ENCODE peak calls at places on chromosomes 11 and 22, in eight cellular contexts. One of them, this sample, is unnamed.

GRCh38 chr11:131694526-131695424 is 324.4 kb downstream of the NTM start:
- DNase-seq in GM23248: peak; percentile 86
- DNase-seq in gastrocnemius medialis: peak; percentile 38
- DNase-seq in neuronal stem cell: peak; percentile 79
- DNase-seq in heart right ventricle: peak; percentile 83
- DNase-seq in psoas muscle: peak; percentile 78
- DNase-seq in IMR-90: peak; percentile 69
- DNase-seq in dorsolateral prefrontal cortex: peak; percentile 77
- DNase-seq in this sample: peak; percentile 75

GRCh38 chr11:61860054-61860903 is 31.1 kb downstream of the FADS3 start:
- DNase-seq in GM23248: no peak
- DNase-seq in gastrocnemius medialis: no peak
- DNase-seq in neuronal stem cell: no peak
- DNase-seq in heart right ventricle: peak; percentile 83
- DNase-seq in psoas muscle: no peak
- DNase-seq in IMR-90: no peak
- DNase-seq in dorsolateral prefrontal cortex: no peak
- DNase-seq in this sample: no peak

GRCh38 chr22:48758021-48758561 is 1069.6 kb downstream of the BRD1 start:
- DNase-seq in GM23248: no peak
- DNase-seq in gastrocnemius medialis: no peak
- DNase-seq in neuronal stem cell: no peak
- DNase-seq in heart right ventricle: no peak
- DNase-seq in psoas muscle: no peak
- DNase-seq in IMR-90: no peak
- DNase-seq in dorsolateral prefrontal cortex: no peak
- DNase-seq in this sample: no peak

GRCh38 chr11:13669544-13670488 is 1.3 kb downstream of the FAR1 start:
- DNase-seq in GM23248: peak; percentile 48
- DNase-seq in gastrocnemius medialis: no peak
- DNase-seq in neuronal stem cell: no peak
- DNase-seq in heart right ventricle: no peak
- DNase-seq in psoas muscle: no peak
- DNase-seq in IMR-90: no peak
- DNase-seq in dorsolateral prefrontal cortex: no peak
- DNase-seq in this sample: no peak

GRCh38 chr22:22478450-22478849 is 30.1 kb downstream of the ZNF280B start:
- DNase-seq in GM23248: no peak
- DNase-seq in gastrocnemius medialis: no peak
- DNase-seq in neuronal stem cell: no peak
- DNase-seq in heart right ventricle: no peak
- DNase-seq in psoas muscle: no peak
- DNase-seq in IMR-90: no peak
- DNase-seq in dorsolateral prefrontal cortex: no peak
- DNase-seq in this sample: no peak

GRCh38 chr11:102664001-102664752 is 39.0 kb upstream of the MMP20 start:
- DNase-seq in GM23248: peak; percentile 31
- DNase-seq in gastrocnemius medialis: no peak
- DNase-seq in neuronal stem cell: no peak
- DNase-seq in heart right ventricle: no peak
- DNase-seq in psoas muscle: no peak
- DNase-seq in IMR-90: no peak
- DNase-seq in dorsolateral prefrontal cortex: no peak
- DNase-seq in this sample: no peak

GRCh38 chr11:35304393-35304790 is 115.0 kb downstream of the SLC1A2 start:
- DNase-seq in GM23248: peak; percentile 88
- DNase-seq in gastrocnemius medialis: no peak
- DNase-seq in neuronal stem cell: no peak
- DNase-seq in heart right ventricle: no peak
- DNase-seq in psoas muscle: no peak
- DNase-seq in IMR-90: peak; percentile 88
- DNase-seq in dorsolateral prefrontal cortex: no peak
- DNase-seq in this sample: no peak

GRCh38 chr11:9003573-9004309 is at the start of gene NRIP3:
- DNase-seq in GM23248: peak; percentile 81
- DNase-seq in gastrocnemius medialis: peak; percentile 29
- DNase-seq in neuronal stem cell: peak; percentile 66
- DNase-seq in heart right ventricle: peak; percentile 59
- DNase-seq in psoas muscle: peak; percentile 76
- DNase-seq in IMR-90: peak; percentile 52
- DNase-seq in dorsolateral prefrontal cortex: peak; percentile 52
- DNase-seq in this sample: peak; percentile 58

GRCh38 chr11:131036544-131036943 is 120.3 kb upstream of the SNX19 start:
- DNase-seq in GM23248: no peak
- DNase-seq in gastrocnemius medialis: no peak
- DNase-seq in neuronal stem cell: no peak
- DNase-seq in heart right ventricle: no peak
- DNase-seq in psoas muscle: no peak
- DNase-seq in IMR-90: peak; percentile 18
- DNase-seq in dorsolateral prefrontal cortex: no peak
- DNase-seq in this sample: no peak

GRCh38 chr11:84890706-84891105 is 736.4 kb downstream of the DLG2 start:
- DNase-seq in GM23248: peak; percentile 27
- DNase-seq in gastrocnemius medialis: no peak
- DNase-seq in neuronal stem cell: peak; percentile 64
- DNase-seq in heart right ventricle: no peak
- DNase-seq in psoas muscle: no peak
- DNase-seq in IMR-90: peak; percentile 15
- DNase-seq in dorsolateral prefrontal cortex: no peak
- DNase-seq in this sample: no peak

GRCh38 chr11:45918331-45918941 is 759 bp upstream of the PEX16 start:
- DNase-seq in GM23248: peak; percentile 89
- DNase-seq in gastrocnemius medialis: peak; percentile 70
- DNase-seq in neuronal stem cell: peak; percentile 56
- DNase-seq in heart right ventricle: peak; percentile 82
- DNase-seq in psoas muscle: peak; percentile 85
- DNase-seq in IMR-90: peak; percentile 64
- DNase-seq in dorsolateral prefrontal cortex: peak; percentile 82
- DNase-seq in this sample: peak; percentile 78

GRCh38 chr11:457071-457760 is 7.1 kb downstream of the PTDSS2 start:
- DNase-seq in GM23248: no peak
- DNase-seq in gastrocnemius medialis: no peak
- DNase-seq in neuronal stem cell: no peak
- DNase-seq in heart right ventricle: no peak
- DNase-seq in psoas muscle: no peak
- DNase-seq in IMR-90: no peak
- DNase-seq in dorsolateral prefrontal cortex: no peak
- DNase-seq in this sample: no peak

GRCh38 chr11:64687641-64688533 is 35.1 kb downstream of the NRXN2 start:
- DNase-seq in GM23248: no peak
- DNase-seq in gastrocnemius medialis: no peak
- DNase-seq in neuronal stem cell: no peak
- DNase-seq in heart right ventricle: no peak
- DNase-seq in psoas muscle: no peak
- DNase-seq in IMR-90: no peak
- DNase-seq in dorsolateral prefrontal cortex: no peak
- DNase-seq in this sample: no peak

GRCh38 chr11:109775686-109776085 is 317.5 kb upstream of the ZC3H12C start:
- DNase-seq in GM23248: no peak
- DNase-seq in gastrocnemius medialis: no peak
- DNase-seq in neuronal stem cell: no peak
- DNase-seq in heart right ventricle: no peak
- DNase-seq in psoas muscle: no peak
- DNase-seq in IMR-90: no peak
- DNase-seq in dorsolateral prefrontal cortex: no peak
- DNase-seq in this sample: no peak

GRCh38 chr22:35600466-35600865 is 16.7 kb downstream of the MB start:
- DNase-seq in GM23248: no peak
- DNase-seq in gastrocnemius medialis: no peak
- DNase-seq in neuronal stem cell: no peak
- DNase-seq in heart right ventricle: no peak
- DNase-seq in psoas muscle: no peak
- DNase-seq in IMR-90: no peak
- DNase-seq in dorsolateral prefrontal cortex: no peak
- DNase-seq in this sample: no peak

GRCh38 chr11:125457814-125458343 is 38.2 kb downstream of the FEZ1 start:
- DNase-seq in GM23248: peak; percentile 91
- DNase-seq in gastrocnemius medialis: no peak
- DNase-seq in neuronal stem cell: no peak
- DNase-seq in heart right ventricle: peak; percentile 66
- DNase-seq in psoas muscle: peak; percentile 55
- DNase-seq in IMR-90: peak; percentile 81
- DNase-seq in dorsolateral prefrontal cortex: peak; percentile 64
- DNase-seq in this sample: peak; percentile 13

GRCh38 chr11:134863294-134863693 is 451.3 kb upstream of the B3GAT1 start:
- DNase-seq in GM23248: no peak
- DNase-seq in gastrocnemius medialis: no peak
- DNase-seq in neuronal stem cell: no peak
- DNase-seq in heart right ventricle: no peak
- DNase-seq in psoas muscle: no peak
- DNase-seq in IMR-90: no peak
- DNase-seq in dorsolateral prefrontal cortex: no peak
- DNase-seq in this sample: no peak

GRCh38 chr22:49896201-49896600 is 22.0 kb downstream of the ALG12 start:
- DNase-seq in GM23248: no peak
- DNase-seq in gastrocnemius medialis: no peak
- DNase-seq in neuronal stem cell: no peak
- DNase-seq in heart right ventricle: no peak
- DNase-seq in psoas muscle: no peak
- DNase-seq in IMR-90: no peak
- DNase-seq in dorsolateral prefrontal cortex: no peak
- DNase-seq in this sample: no peak

DNA sequence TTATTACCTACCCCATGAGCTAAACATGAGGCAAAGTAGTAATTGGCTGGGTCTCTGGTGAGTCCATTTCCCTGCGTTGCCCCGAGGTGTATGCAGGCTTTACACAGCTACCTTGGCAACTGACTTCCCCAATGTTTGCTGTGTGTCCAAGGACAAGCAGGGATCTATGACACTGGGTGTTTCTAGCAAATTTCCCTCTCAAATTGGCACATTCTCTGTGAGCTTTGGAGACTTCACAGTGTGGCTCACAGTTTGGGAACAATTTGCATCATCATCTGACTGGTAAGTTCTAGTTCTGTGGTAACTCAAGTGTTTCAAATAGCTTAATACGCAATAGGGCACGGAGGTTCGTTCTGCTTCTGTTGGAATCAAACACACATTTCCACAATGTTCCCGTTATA is 12.5 kb downstream of the NNMT start:
- DNase-seq in GM23248: peak; percentile 93
- DNase-seq in gastrocnemius medialis: peak; percentile 25
- DNase-seq in neuronal stem cell: no peak
- DNase-seq in heart right ventricle: no peak
- DNase-seq in psoas muscle: no peak
- DNase-seq in IMR-90: no peak
- DNase-seq in dorsolateral prefrontal cortex: no peak
- DNase-seq in this sample: no peak
- H3K27ac ChIP-seq in GM23248: peak overlapping the region; percentile 99
- H3K27ac ChIP-seq in gastrocnemius medialis: peak overlapping the region; percentile 65
- H3K27ac ChIP-seq in neuronal stem cell: no peak overlapping the region
- H3K27ac ChIP-seq in heart right ventricle: no peak overlapping the region
- H3K27ac ChIP-seq in psoas muscle: peak overlapping the region; percentile 69
- H3K27ac ChIP-seq in IMR-90: peak overlapping the region; percentile 22
- H3K27ac ChIP-seq in dorsolateral prefrontal cortex: no peak overlapping the region
- H3K27ac ChIP-seq in this sample: peak overlapping the region; percentile 79

GRCh38 chr22:37088750-37089408 is 20.6 kb downstream of the TMPRSS6 start:
- DNase-seq in GM23248: no peak
- DNase-seq in gastrocnemius medialis: no peak
- DNase-seq in neuronal stem cell: no peak
- DNase-seq in heart right ventricle: no peak
- DNase-seq in psoas muscle: no peak
- DNase-seq in IMR-90: no peak
- DNase-seq in dorsolateral prefrontal cortex: no peak
- DNase-seq in this sample: no peak

GRCh38 chr22:37091986-37092385 is 17.5 kb downstream of the TMPRSS6 start:
- DNase-seq in GM23248: no peak
- DNase-seq in gastrocnemius medialis: no peak
- DNase-seq in neuronal stem cell: no peak
- DNase-seq in heart right ventricle: no peak
- DNase-seq in psoas muscle: no peak
- DNase-seq in IMR-90: no peak
- DNase-seq in dorsolateral prefrontal cortex: no peak
- DNase-seq in this sample: no peak

GRCh38 chr22:37088108-37088605 is 21.4 kb downstream of the TMPRSS6 start:
- DNase-seq in GM23248: peak; percentile 60
- DNase-seq in gastrocnemius medialis: no peak
- DNase-seq in neuronal stem cell: no peak
- DNase-seq in heart right ventricle: no peak
- DNase-seq in psoas muscle: no peak
- DNase-seq in IMR-90: peak; percentile 4
- DNase-seq in dorsolateral prefrontal cortex: no peak
- DNase-seq in this sample: no peak

GRCh38 chr22:37090920-37091688 is 18.4 kb downstream of the TMPRSS6 start:
- DNase-seq in GM23248: peak; percentile 23
- DNase-seq in gastrocnemius medialis: no peak
- DNase-seq in neuronal stem cell: no peak
- DNase-seq in heart right ventricle: no peak
- DNase-seq in psoas muscle: no peak
- DNase-seq in IMR-90: no peak
- DNase-seq in dorsolateral prefrontal cortex: no peak
- DNase-seq in this sample: no peak

DNA sequence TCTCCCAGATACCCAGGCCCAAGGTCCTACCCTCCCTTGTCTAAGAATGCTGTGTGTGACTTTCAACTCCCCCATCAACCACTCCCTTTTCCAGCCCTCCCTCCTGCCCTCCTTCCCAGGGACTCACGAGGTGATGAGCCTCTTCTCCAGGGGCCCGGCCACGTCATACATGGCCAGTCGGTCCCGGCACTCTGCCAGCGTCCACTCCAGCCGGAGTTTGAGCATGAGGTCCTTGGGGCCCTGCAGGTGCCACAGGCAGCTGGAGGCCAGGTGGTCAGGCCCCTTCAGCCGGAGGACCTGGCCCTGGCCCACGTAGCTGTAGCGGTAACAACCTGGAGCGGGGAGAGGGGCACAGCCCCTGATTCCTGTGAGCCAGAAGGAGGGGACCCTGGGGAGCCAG is 20.1 kb downstream of the TMPRSS6 start:
- DNase-seq in GM23248: no peak
- DNase-seq in gastrocnemius medialis: no peak
- DNase-seq in neuronal stem cell: no peak
- DNase-seq in heart right ventricle: no peak
- DNase-seq in psoas muscle: no peak
- DNase-seq in IMR-90: peak; percentile 5
- DNase-seq in dorsolateral prefrontal cortex: no peak
- DNase-seq in this sample: no peak
- H3K27ac ChIP-seq in GM23248: no peak overlapping the region
- H3K27ac ChIP-seq in gastrocnemius medialis: no peak overlapping the region
- H3K27ac ChIP-seq in neuronal stem cell: no peak overlapping the region
- H3K27ac ChIP-seq in heart right ventricle: no peak overlapping the region
- H3K27ac ChIP-seq in psoas muscle: no peak overlapping the region
- H3K27ac ChIP-seq in IMR-90: no peak overlapping the region
- H3K27ac ChIP-seq in dorsolateral prefrontal cortex: no peak overlapping the region
- H3K27ac ChIP-seq in this sample: no peak overlapping the region

GRCh38 chr11:44531116-44531504 is 34.4 kb upstream of the CD82 start:
- DNase-seq in GM23248: no peak
- DNase-seq in gastrocnemius medialis: no peak
- DNase-seq in neuronal stem cell: no peak
- DNase-seq in heart right ventricle: no peak
- DNase-seq in psoas muscle: no peak
- DNase-seq in IMR-90: no peak
- DNase-seq in dorsolateral prefrontal cortex: no peak
- DNase-seq in this sample: no peak
- H3K27ac ChIP-seq in GM23248: no peak overlapping the region
- H3K27ac ChIP-seq in gastrocnemius medialis: no peak overlapping the region
- H3K27ac ChIP-seq in neuronal stem cell: no peak overlapping the region
- H3K27ac ChIP-seq in heart right ventricle: no peak overlapping the region
- H3K27ac ChIP-seq in psoas muscle: no peak overlapping the region
- H3K27ac ChIP-seq in IMR-90: no peak overlapping the region
- H3K27ac ChIP-seq in dorsolateral prefrontal cortex: no peak overlapping the region
- H3K27ac ChIP-seq in this sample: no peak overlapping the region

DNA sequence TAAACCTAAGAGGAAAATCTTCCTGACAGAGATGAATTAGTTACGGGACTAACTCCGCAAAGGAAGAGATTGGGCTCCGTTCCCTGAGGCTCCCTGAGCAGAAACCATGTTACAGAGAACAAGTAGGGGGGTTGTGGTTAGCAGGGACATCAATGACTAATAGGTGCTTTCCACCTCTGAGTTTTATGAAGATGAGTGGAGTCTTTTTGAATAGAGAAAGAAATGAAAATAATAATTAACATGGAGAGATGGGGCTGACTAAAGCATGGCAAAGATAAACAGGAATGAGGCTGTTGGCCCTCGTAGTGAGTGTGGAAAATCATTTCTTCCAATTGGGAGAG is 47.5 kb upstream of the PICALM start:
- DNase-seq in GM23248: peak; percentile 90
- DNase-seq in gastrocnemius medialis: no peak
- DNase-seq in neuronal stem cell: no peak
- DNase-seq in heart right ventricle: no peak
- DNase-seq in psoas muscle: no peak
- DNase-seq in IMR-90: peak; percentile 98
- DNase-seq in dorsolateral prefrontal cortex: no peak
- DNase-seq in this sample: no peak
- H3K27ac ChIP-seq in GM23248: peak overlapping the region; percentile 90
- H3K27ac ChIP-seq in gastrocnemius medialis: no peak overlapping the region
- H3K27ac ChIP-seq in neuronal stem cell: no peak overlapping the region
- H3K27ac ChIP-seq in heart right ventricle: no peak overlapping the region
- H3K27ac ChIP-seq in psoas muscle: no peak overlapping the region
- H3K27ac ChIP-seq in IMR-90: peak overlapping the region; percentile 59
- H3K27ac ChIP-seq in dorsolateral prefrontal cortex: no peak overlapping the region
- H3K27ac ChIP-seq in this sample: no peak overlapping the region

This sample was measured in endothelial cell of umbilical vein.